ENCODE peak calls at places on chromosomes 5 and 9, in five cellular contexts. D is NT2/D1, C is GM12878, P is H1, V is HepG2. K is an unnamed sample.

GRCh38 chr5:157216395-157217142 is 35.9 kb downstream of the ITK start:
- DNase-seq in D (no peak), V (no peak), C (no peak), P (no peak), K (no peak)

GRCh38 chr9:127763918-127764384 is 14.5 kb downstream of the SH2D3C start:
- DNase-seq in V (peak), D (no peak), C (no peak), P (peak), K (no peak)

GRCh38 chr9:114221706-114222465 is 66.5 kb downstream of the COL27A1 start:
- DNase-seq in P (no peak), C (no peak), V (no peak), D (no peak), K (no peak)

GRCh38 chr9:121393318-121393717 is 23.3 kb upstream of the STOM start:
- DNase-seq in V (no peak), C (no peak), P (no peak), D (no peak), K (no peak)

GRCh38 chr9:99466104-99466503 is 244.0 kb downstream of the SEC61B start:
- DNase-seq in D (no peak), V (no peak), C (no peak), P (no peak), K (no peak)

GRCh38 chr5:138544171-138545134 is 1.4 kb upstream of the ETF1 start:
- DNase-seq in D (no peak), V (no peak), P (no peak), C (no peak), K (no peak)

GRCh38 chr5:19388391-19388790 is 599.6 kb downstream of the CDH18 start:
- DNase-seq in C (no peak), D (no peak), V (no peak), P (no peak), K (no peak)

GRCh38 chr9:106482733-106483132 is 380.2 kb upstream of the ZNF462 start:
- DNase-seq in V (no peak), P (no peak), C (no peak), D (no peak), K (no peak)

GRCh38 chr5:153562189-153562588 is 71.7 kb downstream of the GRIA1 start:
- DNase-seq in D (no peak), P (no peak), V (no peak), C (no peak), K (no peak)

GRCh38 chr9:23322392-23322791 is 503.6 kb downstream of the ELAVL2 start:
- DNase-seq in D (no peak), V (no peak), C (no peak), P (no peak), K (peak)

GRCh38 chr5:68261174-68262021 is 45.8 kb downstream of the PIK3R1 start:
- DNase-seq in C (no peak), P (no peak), V (no peak), D (no peak), K (no peak)

GRCh38 chr5:109844695-109845094 is 155.0 kb downstream of the MAN2A1 start:
- DNase-seq in V (no peak), D (no peak), C (no peak), P (no peak), K (no peak)

GRCh38 chr9:80926611-80927010 is 762.7 kb downstream of the TLE1 start:
- DNase-seq in D (no peak), V (no peak), P (no peak), C (no peak), K (no peak)

GRCh38 chr9:70998962-70999361 is 122.5 kb downstream of the TRPM3 start:
- DNase-seq in P (no peak), C (no peak), V (no peak), D (no peak), K (no peak)

GRCh38 chr5:155983954-155984353 is 343.0 kb upstream of the SGCD start:
- DNase-seq in V (no peak), P (no peak), C (no peak), D (no peak), K (no peak)

GRCh38 chr5:164094321-164094720 is 588.9 kb downstream of the MAT2B start:
- DNase-seq in P (no peak), V (no peak), C (no peak), D (no peak), K (no peak)

GRCh38 chr5:96572864-96573512 is 89.2 kb upstream of the CAST start:
- DNase-seq in C (no peak), V (no peak), D (no peak), P (no peak), K (no peak)

GRCh38 chr5:83401122-83401620 is 70.4 kb upstream of the VCAN start:
- DNase-seq in V (no peak), P (no peak), D (no peak), C (peak), K (no peak)

GRCh38 chr9:131483319-131484050 is 19.2 kb upstream of the POMT1 start:
- DNase-seq in C (no peak), P (no peak), V (no peak), D (no peak), K (no peak)

GRCh38 chr9:14383296-14383695 is 69.4 kb upstream of the NFIB start:
- DNase-seq in P (no peak), D (no peak), C (no peak), V (no peak), K (no peak)

GRCh38 chr5:129820-130219 is 37.9 kb downstream of the PLEKHG4B start:
- DNase-seq in D (no peak), V (no peak), C (no peak), P (no peak), K (no peak)

GRCh38 chr9:21294325-21294724 is 10.8 kb downstream of the IFNA5 start:
- DNase-seq in V (peak), D (no peak), P (no peak), C (peak), K (peak)

GRCh38 chr5:73437126-73438047 is 11.2 kb downstream of the FOXD1 start:
- DNase-seq in P (peak), C (no peak), V (no peak), D (no peak), K (peak)

GRCh38 chr9:118059520-118060278 is 355.5 kb downstream of the TLR4 start:
- DNase-seq in D (peak), V (peak), P (peak), C (no peak), K (no peak)

GRCh38 chr5:110917161-110917875 is 154.2 kb upstream of the TSLP start:
- DNase-seq in V (no peak), C (no peak), D (no peak), P (no peak), K (no peak)

GRCh38 chr5:112384523-112384922 is 34.6 kb downstream of the EPB41L4A start:
- DNase-seq in D (no peak), C (no peak), P (no peak), V (no peak), K (no peak)

GRCh38 chr9:121943463-121943862 is 149.6 kb downstream of the TTLL11 start:
- DNase-seq in C (no peak), P (no peak), V (no peak), D (no peak), K (no peak)

GRCh38 chr5:82991678-82992323 is 85.4 kb downstream of the TMEM167A start:
- DNase-seq in P (no peak), D (no peak), C (no peak), V (no peak), K (no peak)

GRCh38 chr9:115022760-115023434 is 92.5 kb upstream of the TNFSF8 start:
- DNase-seq in D (no peak), C (no peak), V (no peak), P (no peak), K (no peak)

GRCh38 chr5:168382421-168382820 is 91.0 kb downstream of the WWC1 start:
- DNase-seq in D (no peak), V (no peak), P (no peak), C (no peak), K (no peak)

GRCh38 chr5:132446621-132447020 is 44.0 kb downstream of the IRF1 start:
- DNase-seq in P (no peak), V (no peak), C (no peak), D (no peak), K (no peak)

GRCh38 chr5:149301049-149301743 is 29.5 kb downstream of the AFAP1L1 start:
- DNase-seq in C (no peak), V (no peak), D (no peak), P (no peak), K (no peak)

GRCh38 chr5:41510176-41510831 is at the start of gene PLCXD3:
- DNase-seq in D (no peak), C (no peak), V (no peak), P (peak), K (no peak)
- TF ChIP-seq SUZ12 in D (no peak), C (no peak), V (no peak), P (no peak), K (no peak)

GRCh38 chr5:136128416-136128935 is 4.2 kb upstream of the SMAD5 start:
- DNase-seq in V (no peak), C (no peak), P (no peak), D (no peak), K (no peak)

GRCh38 chr5:136127560-136127959 is 5.1 kb upstream of the SMAD5 start:
- DNase-seq in D (no peak), P (no peak), C (no peak), V (no peak), K (no peak)

GRCh38 chr5:136120529-136120928 is 12.1 kb upstream of the SMAD5 start:
- DNase-seq in P (no peak), V (peak), D (no peak), C (no peak), K (no peak)

DNA sequence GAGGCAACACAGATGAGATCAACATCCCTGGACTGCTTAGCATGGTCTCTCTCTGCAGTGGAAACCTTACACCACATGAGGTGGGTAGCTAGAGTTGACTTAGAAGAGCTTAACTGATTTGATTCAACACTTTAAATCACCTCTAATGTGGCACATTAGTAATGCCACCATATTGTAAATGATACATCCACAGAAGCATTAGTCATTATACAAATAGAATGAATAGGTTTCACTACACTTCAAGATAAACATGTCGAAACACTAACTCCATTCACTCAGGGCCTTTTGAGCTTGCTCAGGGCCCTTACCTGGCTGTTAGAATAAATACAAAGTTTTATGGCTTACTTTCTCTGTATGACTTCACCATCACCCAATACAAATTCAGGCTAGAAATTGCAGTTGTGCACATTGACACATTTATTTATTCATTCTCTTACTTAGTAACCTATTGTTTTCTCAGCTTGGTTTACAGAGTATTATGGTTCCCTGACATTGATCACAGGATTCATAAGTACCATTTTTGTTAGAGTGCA is 9.3 kb upstream of the SMAD5 start:
- DNase-seq in V (peak), D (no peak), C (no peak), P (no peak), K (no peak)
- TF ChIP-seq SUZ12 in V (no peak), D (no peak), C (no peak), P (no peak), K (no peak)

GRCh38 chr5:53997736-53998627 is 312.4 kb downstream of the ARL15 start:
- DNase-seq in V (no peak), C (no peak), D (peak), P (no peak), K (no peak)

GRCh38 chr5:53991942-53992341 is 318.4 kb downstream of the ARL15 start:
- DNase-seq in D (no peak), V (no peak), C (peak), P (no peak), K (peak)

GRCh38 chr5:53996008-53996407 is 314.4 kb downstream of the ARL15 start:
- DNase-seq in C (no peak), D (no peak), V (no peak), P (no peak), K (peak)

DNA sequence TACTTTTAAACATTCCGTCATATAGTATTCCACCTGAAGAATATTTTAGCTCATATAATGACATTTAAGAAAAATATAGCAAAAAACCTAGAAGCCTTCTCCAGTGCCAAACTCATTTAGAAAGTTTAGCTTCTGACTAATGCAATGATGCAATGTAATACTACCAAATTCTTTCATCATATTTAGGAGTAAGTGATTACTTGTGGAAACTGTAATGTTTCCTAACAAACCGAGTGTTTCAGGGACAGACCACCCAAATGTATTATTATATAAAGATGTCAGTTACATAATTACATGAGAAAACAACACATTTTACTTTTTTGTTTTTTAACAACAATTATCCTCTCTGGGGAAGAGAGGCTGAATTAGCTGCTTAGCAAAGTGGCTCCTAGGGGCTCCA is 316.2 kb downstream of the ARL15 start:
- DNase-seq in V (no peak), P (no peak), C (no peak), D (no peak), K (no peak)
- TF ChIP-seq SUZ12 in V (no peak), P (no peak), C (no peak), D (no peak), K (no peak)

GRCh38 chr5:141507387-141508091 is 18.7 kb downstream of the PCDHGC5 start:
- DNase-seq in C (no peak), P (no peak), D (no peak), V (no peak), K (no peak)
- TF ChIP-seq SUZ12 in C (no peak), P (no peak), D (no peak), V (no peak), K (no peak)

GRCh38 chr5:143243103-143243502 is 160.4 kb downstream of the NR3C1 start:
- DNase-seq in P (peak), D (no peak), C (no peak), V (no peak), K (no peak)

GRCh38 chr5:143245929-143246561 is 157.4 kb downstream of the NR3C1 start:
- DNase-seq in P (no peak), D (no peak), C (no peak), V (peak), K (no peak)

GRCh38 chr5:143244990-143245389 is 158.5 kb downstream of the NR3C1 start:
- DNase-seq in D (no peak), C (no peak), P (no peak), V (no peak), K (no peak)

GRCh38 chr5:143241892-143242291 is 161.6 kb downstream of the NR3C1 start:
- DNase-seq in D (no peak), P (no peak), C (no peak), V (no peak), K (no peak)

DNA sequence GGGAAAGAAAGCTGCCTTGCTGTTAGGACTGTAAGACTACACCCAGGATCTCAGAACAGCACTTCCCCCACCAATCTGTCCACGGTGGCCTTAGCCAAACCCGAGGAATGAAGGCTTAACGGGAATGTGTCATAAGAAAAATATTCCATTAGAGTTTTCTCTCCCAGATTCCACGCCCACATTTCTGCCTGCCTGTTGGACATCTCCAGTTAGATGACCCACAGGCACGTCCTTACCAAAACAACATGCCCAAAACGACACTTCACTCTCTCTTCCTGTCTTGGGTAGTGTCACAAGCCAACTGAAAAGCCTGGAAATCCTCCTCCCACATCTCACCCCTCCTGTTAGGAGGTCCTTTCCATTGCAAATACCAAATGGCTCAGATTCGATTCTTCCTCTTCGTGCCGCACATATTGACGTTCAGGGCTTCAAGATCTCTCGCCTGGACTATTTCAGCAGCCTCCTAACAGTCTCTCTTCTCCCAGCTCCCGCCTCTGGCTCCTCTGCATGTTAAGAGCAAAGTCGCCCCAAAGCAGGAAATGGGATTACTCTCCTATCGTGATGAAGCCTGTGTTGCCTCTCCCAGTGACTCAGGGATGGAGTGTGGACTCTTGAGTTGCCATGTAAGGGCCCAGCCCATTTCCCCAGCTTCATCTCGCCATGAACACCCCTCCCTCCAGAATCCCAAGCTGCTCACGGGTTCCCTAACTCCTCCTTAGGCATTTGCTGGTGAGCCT is 159.3 kb downstream of the NR3C1 start:
- DNase-seq in V (peak), D (no peak), P (no peak), C (no peak), K (no peak)
- TF ChIP-seq SUZ12 in V (no peak), D (no peak), P (no peak), C (no peak), K (no peak)

DNA sequence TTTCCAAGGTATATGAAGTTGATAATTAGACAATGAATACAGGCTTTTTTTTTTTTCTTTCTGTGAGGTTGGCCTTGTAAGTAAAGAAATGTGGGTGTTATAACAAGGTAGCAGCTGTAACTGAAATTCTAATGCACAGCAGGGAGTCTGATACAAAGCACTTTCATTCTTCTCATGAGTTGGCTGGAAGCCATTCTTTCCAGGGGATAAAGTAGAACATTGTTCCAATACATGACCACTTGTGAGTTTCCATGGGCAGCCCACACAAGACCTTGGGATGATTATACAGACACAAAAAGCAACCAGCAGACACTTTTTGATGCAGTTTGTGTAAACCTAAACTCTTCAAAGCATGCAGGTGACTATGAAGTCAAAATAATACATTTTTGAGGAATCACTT is 1785.9 kb upstream of the WWC1 start:
- DNase-seq in V (no peak), C (no peak), P (no peak), D (no peak), K (no peak)
- TF ChIP-seq SUZ12 in V (no peak), C (no peak), P (no peak), D (no peak), K (no peak)

DNA sequence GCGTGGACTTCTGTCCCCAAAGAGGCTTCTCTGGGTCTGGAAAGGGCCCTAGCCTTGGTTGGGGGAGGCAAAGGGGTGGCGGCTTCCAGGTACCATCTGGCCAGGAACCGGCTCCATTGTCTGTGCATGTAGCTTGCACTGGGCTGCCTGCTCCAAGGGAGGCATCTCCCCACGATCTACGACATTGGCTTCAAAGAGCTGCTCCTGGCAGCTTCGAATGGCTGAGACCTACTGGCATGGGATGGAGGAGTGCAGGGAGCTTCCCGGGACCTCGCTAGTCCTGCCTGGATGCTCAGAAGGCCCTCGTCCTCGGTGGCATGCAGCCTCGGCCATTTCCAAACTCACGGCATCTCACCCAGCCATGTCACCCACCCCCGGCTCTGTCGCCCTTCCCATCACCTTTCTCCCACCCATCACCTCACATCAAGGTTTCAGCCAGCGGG is 137.8 kb downstream of the KCNIP1 start:
- DNase-seq in C (no peak), P (no peak), V (no peak), D (no peak), K (no peak)
- TF ChIP-seq SUZ12 in C (no peak), P (no peak), V (no peak), D (no peak), K (no peak)

DNA sequence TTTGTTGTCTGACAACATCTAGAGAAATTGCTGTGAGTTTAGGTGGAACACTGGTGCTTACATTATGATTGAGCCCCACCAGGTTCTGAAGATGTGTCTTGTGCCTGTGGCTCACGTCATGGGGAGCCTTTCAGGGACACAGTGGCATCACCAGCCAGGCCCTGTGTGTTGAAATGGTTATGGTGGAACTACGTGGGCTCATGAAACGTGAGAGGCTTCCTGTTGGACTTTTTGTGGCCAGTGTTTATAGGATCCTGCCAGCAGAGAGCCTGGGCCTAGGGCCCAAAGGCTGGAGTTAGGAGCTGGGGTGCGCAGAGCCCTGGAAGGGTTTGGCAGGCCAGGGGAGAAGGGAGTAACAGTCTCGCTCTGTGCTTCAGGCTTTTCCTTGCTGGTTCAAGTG is 46.8 kb downstream of the TENT4A start:
- DNase-seq in V (no peak), C (no peak), D (no peak), P (no peak), K (no peak)
- TF ChIP-seq SUZ12 in V (no peak), C (no peak), D (no peak), P (no peak), K (no peak)